ENCODE peak calls at places on chromosomes 6 and 20, in five cellular contexts. K is kidney, N is adrenal gland, C is psoas muscle, V is body of pancreas. P is an unnamed sample.

GRCh38 chr6:105401247-105402089 is 1.4 kb downstream of the PREP start:
- DNase-seq in K (no peak), N (no peak), V (no peak), C (no peak), P (no peak)

GRCh38 chr6:70709826-70710225 is 42.1 kb downstream of the SMAP1 start:
- DNase-seq in V (no peak), N (no peak), C (no peak), K (no peak), P (no peak)

GRCh38 chr6:141587482-141588266 is 545.1 kb upstream of the GJE1 start:
- DNase-seq in C (no peak), V (no peak), K (no peak), N (no peak), P (no peak)

GRCh38 chr6:106446983-106447382 is 86.5 kb downstream of the CRYBG1 start:
- DNase-seq in V (no peak), N (no peak), K (no peak), C (no peak), P (no peak)

GRCh38 chr6:41373367-41373918 is 38.0 kb downstream of the NCR2 start:
- DNase-seq in C (no peak), K (no peak), V (no peak), N (no peak), P (no peak)

GRCh38 chr20:57686931-57687652 is 22.7 kb downstream of the PMEPA1 start:
- DNase-seq in K (no peak), N (no peak), V (peak; percentile 33), C (no peak), P (no peak)

GRCh38 chr6:156720739-156721714 is 56.2 kb upstream of the ARID1B start:
- DNase-seq in K (no peak), C (no peak), V (peak; percentile 82), N (peak; percentile 20), P (no peak)

GRCh38 chr6:132365319-132365907 is 35.9 kb downstream of the MOXD1 start:
- DNase-seq in K (no peak), N (peak; percentile 18), V (no peak), C (no peak), P (no peak)

GRCh38 chr6:98574991-98575390 is 259.4 kb upstream of the POU3F2 start:
- DNase-seq in V (no peak), N (no peak), K (no peak), C (no peak), P (no peak)

GRCh38 chr6:154039231-154039842 is at the start of gene OPRM1:
- DNase-seq in V (peak; percentile 41), N (peak; percentile 13), C (peak; percentile 27), K (peak; percentile 70), P (no peak)

GRCh38 chr20:57135875-57136274 is 130.6 kb downstream of the BMP7 start:
- DNase-seq in V (no peak), C (no peak), K (no peak), N (no peak), P (no peak)

GRCh38 chr6:119328866-119329806 is 20.4 kb downstream of the MAN1A1 start:
- DNase-seq in C (no peak), V (no peak), K (no peak), N (no peak), P (no peak)

GRCh38 chr20:19289451-19289850 is 77.0 kb downstream of the SLC24A3 start:
- DNase-seq in K (no peak), N (no peak), C (no peak), V (no peak), P (peak; percentile 53)

GRCh38 chr20:19291024-19291817 is 78.8 kb downstream of the SLC24A3 start:
- DNase-seq in V (no peak), N (peak; percentile 83), C (no peak), K (no peak), P (no peak)

GRCh38 chr20:19291818-19292132 is 79.3 kb downstream of the SLC24A3 start:
- DNase-seq in N (no peak), C (no peak), V (no peak), K (no peak), P (no peak)

GRCh38 chr20:19288636-19289035 is 76.2 kb downstream of the SLC24A3 start:
- DNase-seq in V (no peak), N (no peak), K (no peak), C (no peak), P (no peak)

GRCh38 chr20:19292254-19292653 is 79.8 kb downstream of the SLC24A3 start:
- DNase-seq in N (no peak), C (no peak), K (no peak), V (no peak), P (no peak)
- H3K27ac ChIP-seq in N (no peak overlapping the region), C (no peak overlapping the region), K (no peak overlapping the region), V (no peak overlapping the region), P (no peak overlapping the region)

GRCh38 chr6:50816947-50817637 is 1.6 kb upstream of the TFAP2B start:
- DNase-seq in K (no peak), N (no peak), V (no peak), C (no peak), P (no peak)

GRCh38 chr6:50817638-50817950 is 1.1 kb upstream of the TFAP2B start:
- DNase-seq in K (no peak), N (no peak), V (no peak), C (no peak), P (no peak)

GRCh38 chr6:50816115-50816675 is 2.5 kb upstream of the TFAP2B start:
- DNase-seq in C (peak; percentile 72), N (peak; percentile 53), K (peak; percentile 71), V (peak; percentile 68), P (no peak)

GRCh38 chr6:50818673-50819072 is at the start of gene TFAP2B:
- DNase-seq in K (no peak), N (no peak), C (no peak), V (no peak), P (no peak)

GRCh38 chr6:50815436-50816114 is 3.1 kb upstream of the TFAP2B start:
- DNase-seq in C (no peak), K (no peak), N (no peak), V (no peak), P (no peak)
- TF ChIP-seq CTCF in C (no peak), K (peak; percentile 32), N (peak; percentile 14), V (peak; percentile 23), P (no peak)

DNA sequence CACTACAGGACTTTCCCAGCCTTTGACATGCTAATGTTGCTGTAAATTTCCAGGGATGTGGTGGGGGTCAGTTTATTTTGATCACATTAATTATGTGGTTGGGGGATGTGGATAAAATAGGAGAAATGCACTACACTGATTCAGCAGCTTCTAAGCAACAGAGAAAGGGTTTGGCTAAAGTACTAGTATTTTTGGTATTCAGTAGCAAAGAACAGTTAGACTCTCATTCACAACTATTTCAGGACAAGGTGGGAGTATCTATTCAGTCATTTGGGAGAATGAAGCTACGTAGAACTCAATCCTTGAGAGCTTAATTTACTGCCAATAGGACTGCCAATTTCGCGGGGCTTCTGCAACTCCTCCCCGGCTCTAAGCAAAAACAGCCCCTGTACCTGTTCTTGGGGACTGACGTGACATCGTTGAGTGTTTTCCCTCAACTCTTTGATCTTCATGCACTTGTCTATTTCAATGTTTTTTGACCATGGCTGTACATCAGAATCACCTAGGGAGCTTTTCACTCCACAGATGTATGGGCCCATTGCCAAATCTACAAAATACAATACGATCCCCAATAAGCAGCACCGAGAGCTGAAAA is 94.8 kb upstream of the NHSL1 start:
- DNase-seq in V (no peak), K (no peak), N (no peak), C (no peak), P (no peak)
- H3K4me3 ChIP-seq in V (no peak overlapping the region), K (no peak overlapping the region), N (no peak overlapping the region), C (no peak overlapping the region), P (peak overlapping the region; percentile 55)

GRCh38 chr6:89468998-89469397 is 36.0 kb downstream of the ANKRD6 start:
- DNase-seq in V (no peak), K (no peak), N (no peak), C (no peak), P (no peak)
- H3K27ac ChIP-seq in V (no peak overlapping the region), K (no peak overlapping the region), N (no peak overlapping the region), C (no peak overlapping the region), P (no peak overlapping the region)

DNA sequence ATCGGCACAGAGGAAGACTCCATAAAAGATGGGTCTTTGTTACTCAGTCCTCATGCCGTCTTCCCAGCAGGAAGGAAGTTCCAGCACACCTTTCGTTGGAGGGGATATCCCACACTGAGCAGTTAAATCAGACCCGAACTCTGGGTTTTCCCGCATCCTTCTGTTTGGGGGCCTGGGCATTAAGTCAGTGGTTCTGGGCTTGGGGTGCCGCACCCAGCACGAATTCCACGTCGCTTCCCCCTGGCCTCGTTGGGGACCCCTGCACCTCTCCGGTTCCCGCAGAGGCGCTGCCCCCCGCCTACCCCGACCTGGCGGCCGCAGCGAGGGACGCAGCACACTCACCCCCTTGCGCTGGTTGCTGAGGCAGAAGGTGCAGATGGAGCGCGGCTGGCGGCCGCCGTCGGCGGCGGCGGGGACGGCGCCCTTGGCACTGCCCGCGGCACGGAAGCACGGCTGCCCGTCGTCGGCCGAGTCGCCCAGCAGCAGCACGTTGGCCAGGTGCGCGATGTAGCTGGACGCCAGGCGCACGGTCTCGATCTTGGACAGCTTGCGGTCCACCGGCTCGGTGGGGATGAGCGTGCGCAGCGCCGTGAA is 641 bp downstream of the TCF15 start:
- DNase-seq in C (no peak), V (no peak), K (no peak), N (no peak), P (no peak)
- TF ChIP-seq CTCF in C (no peak), V (no peak), K (no peak), N (no peak), P (no peak)

DNA sequence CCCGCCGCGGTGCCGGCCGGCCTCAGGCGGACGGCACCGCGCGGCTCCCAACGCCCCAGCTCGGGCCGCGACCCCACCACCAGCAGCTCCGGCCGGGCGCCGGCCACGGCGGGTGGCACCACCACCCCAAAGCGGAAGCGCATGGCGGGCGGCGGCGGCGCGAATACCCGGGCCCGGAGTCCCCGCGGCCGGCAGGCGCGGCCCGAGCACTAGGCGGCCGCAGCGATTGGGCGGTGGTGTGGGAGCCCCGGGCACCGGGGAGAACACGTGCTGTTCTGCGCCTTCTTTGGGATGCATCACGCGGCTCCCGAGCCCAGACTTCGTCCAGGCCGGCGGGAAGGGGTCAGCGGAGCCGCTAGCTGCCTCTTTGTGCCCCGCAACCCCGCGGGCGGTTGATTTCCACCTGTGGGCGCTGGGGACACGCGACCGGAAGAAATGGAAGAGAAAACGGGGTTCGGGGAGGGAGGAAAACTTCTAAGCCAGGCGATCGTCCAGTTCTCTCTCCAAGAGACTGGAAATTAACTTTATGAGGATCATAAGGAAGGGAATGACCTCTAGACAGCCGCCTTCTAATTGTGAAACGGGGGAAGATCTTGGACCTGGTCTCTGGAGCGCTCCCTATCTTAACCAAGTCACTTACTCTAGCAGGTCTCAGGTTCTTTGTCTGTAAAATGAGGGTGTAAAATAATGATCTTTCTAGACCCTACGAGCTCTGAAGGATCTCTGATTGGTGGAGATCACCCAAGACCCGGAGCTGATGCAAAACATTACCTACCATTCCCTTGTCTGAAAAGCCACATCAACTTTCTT is at the start of gene EPM2A:
- DNase-seq in V (peak; percentile 90), C (peak; percentile 93), N (peak; percentile 88), K (peak; percentile 94), P (peak; percentile 93)
- H3K4me3 ChIP-seq in V (peak within 1 kb of the TSS; percentile 81), C (peak within 1 kb of the TSS; percentile 77), N (peak within 1 kb of the TSS; percentile 28), K (peak within 1 kb of the TSS; percentile 84), P (peak within 1 kb of the TSS; percentile 79)

DNA sequence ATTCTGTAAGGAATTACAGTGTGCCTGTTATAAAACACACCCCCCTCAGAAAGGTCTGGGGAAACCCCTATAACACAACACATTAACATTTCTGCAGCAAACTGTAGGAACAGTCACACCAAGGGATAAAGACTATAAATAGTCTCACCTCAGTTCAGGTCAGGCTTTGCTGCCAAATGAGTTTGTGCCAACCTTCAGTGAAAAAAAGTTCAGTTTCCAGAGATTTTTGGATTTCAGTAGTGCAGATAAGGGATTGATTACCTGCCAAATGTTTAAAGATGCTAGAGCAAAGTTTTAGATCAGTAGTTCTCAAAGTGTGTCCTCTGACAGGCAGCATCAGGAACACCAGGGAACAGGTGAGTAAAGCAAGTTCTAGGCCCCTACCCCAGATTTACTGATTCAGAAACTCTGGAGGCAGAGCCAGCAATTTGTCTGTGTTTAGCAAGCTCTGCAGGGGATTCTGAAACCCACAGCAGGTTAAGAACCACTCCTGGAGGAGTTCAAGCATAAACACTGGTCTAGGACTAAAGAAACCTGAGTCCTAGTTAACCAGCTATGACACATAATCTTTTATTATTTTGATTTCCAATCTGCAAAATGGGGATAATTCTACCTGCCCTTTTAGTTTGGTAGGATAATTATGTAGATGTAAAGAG is 111.0 kb downstream of the RCAN2 start:
- DNase-seq in V (no peak), C (no peak), K (no peak), N (no peak), P (no peak)
- H3K27ac ChIP-seq in V (peak overlapping the region; percentile 66), C (no peak overlapping the region), K (no peak overlapping the region), N (no peak overlapping the region), P (no peak overlapping the region)

P was measured in coronary artery.